ENCODE peak calls at places on chromosomes 6 and 20, in seven cellular contexts. I is skeletal muscle cell, P is cardiac fibroblast, Z is HFF-Myc, J is hepatocyte, H is sigmoid colon, F is stomach. U is an unnamed sample.
A peak's percentile ranks its signal among the peaks of the same experiment; 100 is the strongest.

GRCh38 chr6:169416249-169416648 is 162.6 kb upstream of the THBS2 start:
- DNase-seq in P (no peak), H (no peak), F (no peak), I (no peak), Z (no peak), J (no peak), U (no peak)

GRCh38 chr6:42745083-42745637 is 743 bp downstream of the TBCC start:
- DNase-seq in H (peak; percentile 69), I (peak; percentile 40), J (no peak), P (peak; percentile 28), Z (no peak), F (peak; percentile 34), U (no peak)

GRCh38 chr6:147507162-147508072 is 1.1 kb upstream of the SAMD5 start:
- DNase-seq in Z (no peak), J (peak; percentile 34), I (no peak), H (no peak), P (peak; percentile 7), F (no peak), U (no peak)

GRCh38 chr20:41374568-41374920 is 7.9 kb upstream of the EMILIN3 start:
- DNase-seq in I (no peak), J (no peak), H (no peak), Z (no peak), P (no peak), F (no peak), U (no peak)

GRCh38 chr6:43052842-43053544 is 658 bp downstream of the CUL7 start:
- DNase-seq in P (peak; percentile 40), Z (no peak), I (no peak), J (peak; percentile 41), F (no peak), H (no peak), U (no peak)

GRCh38 chr6:107712523-107713213 is 111.4 kb downstream of the SCML4 start:
- DNase-seq in I (peak; percentile 36), Z (no peak), J (peak; percentile 35), F (no peak), P (peak; percentile 59), H (peak; percentile 81), U (no peak)

GRCh38 chr20:9035129-9035528 is 33.8 kb upstream of the PLCB4 start:
- DNase-seq in I (peak; percentile 90), Z (peak; percentile 74), J (peak; percentile 10), F (no peak), P (peak; percentile 92), H (no peak), U (peak; percentile 81)

GRCh38 chr6:116561377-116562018 is 7.9 kb downstream of the CALHM4 start:
- DNase-seq in H (peak; percentile 71), Z (peak; percentile 78), I (no peak), P (peak; percentile 87), F (peak; percentile 78), J (peak; percentile 81), U (no peak)

GRCh38 chr6:7137335-7138106 is 29.8 kb downstream of the RREB1 start:
- DNase-seq in Z (no peak), I (no peak), H (peak; percentile 84), F (no peak), P (peak; percentile 69), J (no peak), U (no peak)

GRCh38 chr6:90701146-90701781 is 114.4 kb upstream of the MAP3K7 start:
- DNase-seq in Z (no peak), I (no peak), P (no peak), J (no peak), H (no peak), F (no peak), U (no peak)

GRCh38 chr6:167733740-167734661 is 92.7 kb upstream of the AFDN start:
- DNase-seq in J (peak; percentile 50), P (peak; percentile 38), Z (no peak), F (peak; percentile 22), H (peak; percentile 78), I (no peak), U (no peak)

GRCh38 chr6:57220083-57220703 is 1.9 kb downstream of the RAB23 start:
- DNase-seq in Z (no peak), J (no peak), F (no peak), H (no peak), P (peak; percentile 18), I (no peak), U (no peak)
- H3K4me3 ChIP-seq in Z (peak overlapping the region; percentile 70), J (no peak overlapping the region), F (no peak overlapping the region), H (peak overlapping the region; percentile 92), P (peak overlapping the region; percentile 86), I (peak overlapping the region; percentile 6), U (peak overlapping the region; percentile 32)

GRCh38 chr6:52304917-52305316 is 20.4 kb upstream of the MCM3 start:
- DNase-seq in I (no peak), P (no peak), H (no peak), F (no peak), J (peak; percentile 28), Z (no peak), U (peak; percentile 3)
- H3K4me3 ChIP-seq in I (no peak overlapping the region), P (no peak overlapping the region), H (no peak overlapping the region), F (no peak overlapping the region), J (no peak overlapping the region), Z (no peak overlapping the region), U (no peak overlapping the region)

GRCh38 chr6:106510090-106510970 is 119.0 kb downstream of the RTN4IP1 start:
- DNase-seq in P (peak; percentile 47), J (peak; percentile 63), H (peak; percentile 74), I (no peak), Z (no peak), F (peak; percentile 76), U (no peak)

GRCh38 chr6:106512048-106512957 is 117.0 kb downstream of the RTN4IP1 start:
- DNase-seq in H (peak; percentile 82), Z (no peak), F (peak; percentile 84), P (peak; percentile 52), J (peak; percentile 82), I (no peak), U (no peak)

GRCh38 chr6:106509420-106510089 is 119.7 kb downstream of the RTN4IP1 start:
- DNase-seq in I (no peak), J (no peak), P (peak; percentile 30), F (no peak), H (peak; percentile 63), Z (no peak), U (no peak)

GRCh38 chr6:106511274-106512047 is 117.8 kb downstream of the RTN4IP1 start:
- DNase-seq in P (peak; percentile 47), I (no peak), F (peak; percentile 39), H (peak; percentile 66), Z (no peak), J (peak; percentile 41), U (no peak)

GRCh38 chr6:106508836-106509235 is 120.5 kb downstream of the RTN4IP1 start:
- DNase-seq in I (peak; percentile 85), H (no peak), Z (no peak), P (peak; percentile 37), F (no peak), J (no peak), U (no peak)
- H3K4me3 ChIP-seq in I (no peak overlapping the region), H (no peak overlapping the region), Z (no peak overlapping the region), P (no peak overlapping the region), F (no peak overlapping the region), J (no peak overlapping the region), U (no peak overlapping the region)

GRCh38 chr6:63635165-63635562 is 438 bp upstream of the PHF3 start:
- DNase-seq in H (no peak), P (no peak), Z (no peak), F (no peak), J (no peak), I (no peak), U (no peak)

GRCh38 chr6:63635563-63636515 is at the start of gene PHF3:
- DNase-seq in F (peak; percentile 92), P (peak; percentile 86), J (peak; percentile 98), Z (peak; percentile 29), I (peak; percentile 65), H (peak; percentile 95), U (peak; percentile 31)

GRCh38 chr6:63637865-63638445 is 2.4 kb downstream of the PHF3 start:
- DNase-seq in Z (no peak), F (no peak), I (no peak), P (no peak), H (no peak), J (no peak), U (no peak)

GRCh38 chr6:63636516-63636968 is 940 bp downstream of the PHF3 start:
- DNase-seq in Z (no peak), I (no peak), J (peak; percentile 69), F (peak; percentile 65), H (no peak), P (peak; percentile 48), U (no peak)

DNA sequence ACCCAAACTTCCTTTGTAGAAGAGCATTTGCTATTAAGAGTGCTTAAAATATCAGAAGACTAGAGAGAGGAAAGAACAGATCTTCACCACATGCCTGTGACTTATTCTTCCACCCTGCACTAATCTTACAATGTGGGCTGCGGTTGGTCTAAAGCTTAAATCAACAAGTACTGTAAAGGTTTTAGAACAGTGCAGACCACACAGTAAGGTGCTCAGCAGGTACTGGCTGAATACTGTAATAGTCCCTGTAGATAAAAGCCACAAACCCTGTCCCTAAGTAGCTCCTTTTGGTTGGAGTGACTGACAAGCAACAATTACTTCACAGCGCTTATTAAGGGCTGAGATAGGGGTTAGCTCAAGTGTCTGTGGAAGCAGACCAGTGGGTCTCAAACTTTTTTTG is 972 bp upstream of the PHF3 start:
- DNase-seq in H (no peak), J (peak; percentile 12), F (no peak), I (no peak), P (no peak), Z (no peak), U (no peak)
- H3K4me3 ChIP-seq in H (no peak overlapping the region), J (no peak overlapping the region), F (no peak overlapping the region), I (no peak overlapping the region), P (no peak overlapping the region), Z (no peak overlapping the region), U (no peak overlapping the region)

GRCh38 chr20:61002090-61002489 is 250.0 kb upstream of the CDH4 start:
- DNase-seq in J (no peak), P (no peak), Z (no peak), H (no peak), F (no peak), I (no peak), U (no peak)
- H3K4me3 ChIP-seq in J (no peak overlapping the region), P (no peak overlapping the region), Z (no peak overlapping the region), H (no peak overlapping the region), F (no peak overlapping the region), I (no peak overlapping the region), U (no peak overlapping the region)

GRCh38 chr20:21235713-21236445 is 67.3 kb upstream of the XRN2 start:
- DNase-seq in F (peak; percentile 64), I (no peak), H (no peak), P (peak; percentile 82), J (peak; percentile 74), Z (peak; percentile 38), U (no peak)
- H3K4me3 ChIP-seq in F (no peak overlapping the region), I (no peak overlapping the region), H (no peak overlapping the region), P (no peak overlapping the region), J (no peak overlapping the region), Z (no peak overlapping the region), U (no peak overlapping the region)

GRCh38 chr20:38810926-38811325 is 5.4 kb downstream of the PPP1R16B start:
- DNase-seq in P (no peak), Z (no peak), I (no peak), H (no peak), F (no peak), J (no peak), U (no peak)
- H3K4me3 ChIP-seq in P (no peak overlapping the region), Z (no peak overlapping the region), I (no peak overlapping the region), H (no peak overlapping the region), F (no peak overlapping the region), J (no peak overlapping the region), U (no peak overlapping the region)